ENCODE peak calls at places on chromosomes 3 and 15, in four cellular contexts. One of them, this sample, is unnamed. For H3K4me1, the result is how much of the 10 kb centered on the place peaks cover.

GRCh38 chr3:107392549-107393165 is 15.4 kb downstream of the CCDC54 start:
- DNase-seq in stomach: no peak
- DNase-seq in esophagus squamous epithelium: no peak
- DNase-seq in breast epithelium: peak
- DNase-seq in this sample: no peak

GRCh38 chr3:58074997-58075396 is 66.8 kb downstream of the FLNB start:
- DNase-seq in stomach: no peak
- DNase-seq in esophagus squamous epithelium: no peak
- DNase-seq in breast epithelium: no peak
- DNase-seq in this sample: no peak

GRCh38 chr3:35291837-35292236 is 347.5 kb upstream of the ARPP21 start:
- DNase-seq in stomach: no peak
- DNase-seq in esophagus squamous epithelium: no peak
- DNase-seq in breast epithelium: no peak
- DNase-seq in this sample: no peak

GRCh38 chr15:56871180-56871579 is 47.3 kb upstream of the TCF12 start:
- DNase-seq in stomach: no peak
- DNase-seq in esophagus squamous epithelium: no peak
- DNase-seq in breast epithelium: no peak
- DNase-seq in this sample: no peak

GRCh38 chr3:117404756-117405155 is 695.2 kb downstream of the TUSC7 start:
- DNase-seq in stomach: no peak
- DNase-seq in esophagus squamous epithelium: no peak
- DNase-seq in breast epithelium: no peak
- DNase-seq in this sample: no peak

GRCh38 chr15:34890424-34890823 is 79.1 kb downstream of the AQR start:
- DNase-seq in stomach: no peak
- DNase-seq in esophagus squamous epithelium: no peak
- DNase-seq in breast epithelium: no peak
- DNase-seq in this sample: no peak

GRCh38 chr15:68081869-68082505 is 27.9 kb downstream of the PIAS1 start:
- DNase-seq in stomach: no peak
- DNase-seq in esophagus squamous epithelium: no peak
- DNase-seq in breast epithelium: no peak
- DNase-seq in this sample: no peak

GRCh38 chr15:29857196-29857595 is 34.9 kb upstream of the TJP1 start:
- DNase-seq in stomach: no peak
- DNase-seq in esophagus squamous epithelium: no peak
- DNase-seq in breast epithelium: no peak
- DNase-seq in this sample: no peak

GRCh38 chr3:129563332-129563731 is 20.4 kb downstream of the H1-8 start:
- DNase-seq in stomach: no peak
- DNase-seq in esophagus squamous epithelium: no peak
- DNase-seq in breast epithelium: no peak
- DNase-seq in this sample: no peak

GRCh38 chr15:31457631-31458526 is 131.2 kb downstream of the KLF13 start:
- DNase-seq in stomach: peak
- DNase-seq in esophagus squamous epithelium: no peak
- DNase-seq in breast epithelium: no peak
- DNase-seq in this sample: no peak

GRCh38 chr3:123768480-123769359 is 115.4 kb downstream of the MYLK start:
- DNase-seq in stomach: no peak
- DNase-seq in esophagus squamous epithelium: no peak
- DNase-seq in breast epithelium: no peak
- DNase-seq in this sample: no peak

GRCh38 chr3:16633948-16634347 is 28.7 kb upstream of the DAZL start:
- DNase-seq in stomach: no peak
- DNase-seq in esophagus squamous epithelium: no peak
- DNase-seq in breast epithelium: no peak
- DNase-seq in this sample: no peak

DNA sequence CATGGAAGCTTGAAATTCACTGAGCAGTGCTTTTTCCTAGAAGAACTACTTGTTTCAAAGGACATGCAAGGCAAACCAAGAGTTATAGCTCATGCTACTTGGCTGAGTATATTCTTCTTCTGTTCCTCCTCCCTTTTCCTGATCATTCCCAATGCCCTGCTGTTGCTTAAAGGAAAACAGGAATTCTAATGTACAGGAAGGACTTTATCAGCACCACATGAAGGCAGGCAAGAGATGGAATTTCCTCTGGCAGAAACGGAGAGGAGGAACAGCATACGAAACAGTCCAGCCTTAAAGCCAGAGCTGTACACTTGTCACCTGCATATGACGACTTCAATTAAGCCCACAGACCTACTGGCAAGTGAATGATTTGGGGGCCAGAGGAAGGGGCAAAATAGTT is 15.7 kb downstream of the MEIS2 start:
- DNase-seq in stomach: no peak
- DNase-seq in esophagus squamous epithelium: no peak
- DNase-seq in breast epithelium: no peak
- DNase-seq in this sample: no peak
- H3K4me1 ChIP-seq in stomach: under half
- H3K4me1 ChIP-seq in esophagus squamous epithelium: under half
- H3K4me1 ChIP-seq in breast epithelium: under half
- H3K4me1 ChIP-seq in this sample: under half

GRCh38 chr15:99720533-99720932 is 12.7 kb downstream of the LYSMD4 start:
- DNase-seq in stomach: no peak
- DNase-seq in esophagus squamous epithelium: no peak
- DNase-seq in breast epithelium: peak
- DNase-seq in this sample: no peak

GRCh38 chr15:99718421-99718820 is 14.8 kb downstream of the LYSMD4 start:
- DNase-seq in stomach: no peak
- DNase-seq in esophagus squamous epithelium: no peak
- DNase-seq in breast epithelium: no peak
- DNase-seq in this sample: no peak

GRCh38 chr15:99716540-99716939 is 16.7 kb downstream of the LYSMD4 start:
- DNase-seq in stomach: no peak
- DNase-seq in esophagus squamous epithelium: no peak
- DNase-seq in breast epithelium: no peak
- DNase-seq in this sample: no peak

GRCh38 chr15:99719096-99719541 is 14.1 kb downstream of the LYSMD4 start:
- DNase-seq in stomach: no peak
- DNase-seq in esophagus squamous epithelium: no peak
- DNase-seq in breast epithelium: peak
- DNase-seq in this sample: no peak

GRCh38 chr15:99717129-99718024 is 15.9 kb downstream of the LYSMD4 start:
- DNase-seq in stomach: no peak
- DNase-seq in esophagus squamous epithelium: no peak
- DNase-seq in breast epithelium: peak
- DNase-seq in this sample: no peak
- TF ChIP-seq POLR2A in stomach: no peak
- TF ChIP-seq POLR2A in esophagus squamous epithelium: no peak
- TF ChIP-seq POLR2A in breast epithelium: no peak
- TF ChIP-seq POLR2A in this sample: no peak

GRCh38 chr3:41200669-41201021 is 1.3 kb downstream of the CTNNB1 start:
- DNase-seq in stomach: no peak
- DNase-seq in esophagus squamous epithelium: no peak
- DNase-seq in breast epithelium: peak
- DNase-seq in this sample: no peak

GRCh38 chr3:41204369-41204768 is 5.1 kb downstream of the CTNNB1 start:
- DNase-seq in stomach: no peak
- DNase-seq in esophagus squamous epithelium: no peak
- DNase-seq in breast epithelium: no peak
- DNase-seq in this sample: no peak

GRCh38 chr3:41202834-41203345 is 3.6 kb downstream of the CTNNB1 start:
- DNase-seq in stomach: no peak
- DNase-seq in esophagus squamous epithelium: no peak
- DNase-seq in breast epithelium: no peak
- DNase-seq in this sample: peak

GRCh38 chr3:41199866-41200668 is 762 bp downstream of the CTNNB1 start:
- DNase-seq in stomach: no peak
- DNase-seq in esophagus squamous epithelium: no peak
- DNase-seq in breast epithelium: peak
- DNase-seq in this sample: peak

GRCh38 chr3:41202075-41202833 is 2.9 kb downstream of the CTNNB1 start:
- DNase-seq in stomach: no peak
- DNase-seq in esophagus squamous epithelium: no peak
- DNase-seq in breast epithelium: no peak
- DNase-seq in this sample: no peak
- H3K4me1 ChIP-seq in stomach: half or more
- H3K4me1 ChIP-seq in esophagus squamous epithelium: under half
- H3K4me1 ChIP-seq in breast epithelium: under half
- H3K4me1 ChIP-seq in this sample: half or more

GRCh38 chr3:9386060-9386459 is 11.4 kb upstream of the SETD5 start:
- DNase-seq in stomach: no peak
- DNase-seq in esophagus squamous epithelium: no peak
- DNase-seq in breast epithelium: no peak
- DNase-seq in this sample: no peak

GRCh38 chr3:9387322-9387655 is 10.1 kb upstream of the SETD5 start:
- DNase-seq in stomach: no peak
- DNase-seq in esophagus squamous epithelium: no peak
- DNase-seq in breast epithelium: no peak
- DNase-seq in this sample: no peak

GRCh38 chr3:9388142-9388541 is 9.3 kb upstream of the SETD5 start:
- DNase-seq in stomach: no peak
- DNase-seq in esophagus squamous epithelium: no peak
- DNase-seq in breast epithelium: no peak
- DNase-seq in this sample: no peak

GRCh38 chr3:9385209-9385936 is 12.0 kb upstream of the SETD5 start:
- DNase-seq in stomach: no peak
- DNase-seq in esophagus squamous epithelium: no peak
- DNase-seq in breast epithelium: no peak
- DNase-seq in this sample: no peak

DNA sequence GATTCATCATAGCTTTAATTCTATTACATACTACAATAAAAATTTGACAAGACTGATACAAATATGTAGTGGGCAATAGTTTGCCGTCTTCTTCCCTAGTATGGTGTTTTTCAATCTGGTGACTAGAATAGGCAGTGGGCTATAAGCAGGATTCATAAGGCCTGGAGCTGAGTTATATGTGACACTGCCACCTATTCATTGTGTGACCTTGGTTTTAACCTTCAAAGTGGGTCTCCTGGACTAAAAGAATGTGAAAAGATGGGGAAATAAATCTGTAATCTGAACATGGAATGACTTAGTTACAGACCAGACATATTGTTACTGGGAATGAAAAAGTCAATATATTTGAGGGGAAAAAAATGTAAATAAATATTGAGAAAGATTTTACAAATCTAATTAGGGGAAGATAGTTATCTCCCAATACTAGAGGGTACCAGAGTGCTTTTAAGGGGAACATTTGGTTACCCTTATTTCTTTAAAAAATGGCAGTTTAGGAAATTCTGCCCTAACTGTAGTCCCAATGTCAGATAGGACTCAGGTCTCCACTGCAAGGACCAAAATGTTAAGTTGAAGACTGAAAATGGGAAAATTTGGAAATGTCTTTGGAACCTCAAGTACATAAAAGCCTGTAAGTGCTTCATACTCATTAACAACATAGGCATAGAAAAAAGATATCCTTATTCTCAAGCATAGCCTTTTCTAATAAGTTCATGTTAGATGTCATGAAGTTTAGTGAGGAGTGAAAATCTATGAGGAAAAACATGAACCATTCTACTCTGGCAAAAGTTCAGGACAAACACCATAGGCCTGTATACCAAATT is 10.7 kb upstream of the SETD5 start:
- DNase-seq in stomach: no peak
- DNase-seq in esophagus squamous epithelium: no peak
- DNase-seq in breast epithelium: no peak
- DNase-seq in this sample: no peak
- TF ChIP-seq POLR2A in stomach: no peak
- TF ChIP-seq POLR2A in esophagus squamous epithelium: no peak
- TF ChIP-seq POLR2A in breast epithelium: no peak
- TF ChIP-seq POLR2A in this sample: no peak

GRCh38 chr15:66959066-66959465 is 106.3 kb upstream of the SMAD3 start:
- DNase-seq in stomach: no peak
- DNase-seq in esophagus squamous epithelium: no peak
- DNase-seq in breast epithelium: no peak
- DNase-seq in this sample: no peak
- H3K4me1 ChIP-seq in stomach: under half
- H3K4me1 ChIP-seq in esophagus squamous epithelium: under half
- H3K4me1 ChIP-seq in breast epithelium: under half
- H3K4me1 ChIP-seq in this sample: under half